ENCODE peak calls at places on chromosomes 7 and 10, in five cellular contexts. H is endothelial cell; X is A549; A is stimulated activated CD4-positive, alpha-beta T cell treated with anti-CD3 and anti-CD28 coated beads, Interleukin-4, amount 100 ng/mL, for 4 hours; Y is stomach. C is an unnamed sample.

GRCh38 chr7:77453531-77453930 is 37.4 kb upstream of the GSAP start:
- DNase-seq in Y (no peak), A (no peak), X (no peak), H (no peak), C (no peak)

GRCh38 chr7:29723599-29723998 is 82.7 kb upstream of the WIPF3 start:
- DNase-seq in H (no peak), Y (no peak), X (peak), A (no peak), C (no peak)

GRCh38 chr7:42606217-42606905 is 305.5 kb downstream of the C7orf25 start:
- DNase-seq in H (no peak), A (no peak), Y (no peak), X (no peak), C (no peak)

GRCh38 chr7:124764071-124764846 is 1.3 kb downstream of the GPR37 start:
- DNase-seq in Y (no peak), A (no peak), H (peak), X (no peak), C (no peak)

GRCh38 chr10:70341016-70341415 is 41.4 kb downstream of the LRRC20 start:
- DNase-seq in Y (no peak), H (no peak), A (no peak), X (no peak), C (no peak)

GRCh38 chr10:66888237-66888636 is 37.6 kb upstream of the LRRTM3 start:
- DNase-seq in Y (no peak), X (no peak), H (no peak), A (no peak), C (no peak)

GRCh38 chr10:79400567-79401004 is 44.8 kb downstream of the ZCCHC24 start:
- DNase-seq in H (peak), A (no peak), Y (peak), X (peak), C (peak)

GRCh38 chr10:109931153-109931552 is 7.8 kb upstream of the XPNPEP1 start:
- DNase-seq in H (no peak), Y (no peak), X (no peak), A (no peak), C (no peak)

GRCh38 chr10:101301111-101301731 is 52.7 kb upstream of the BTRC start:
- DNase-seq in H (peak), A (no peak), X (peak), Y (peak), C (peak)

GRCh38 chr10:120715214-120715613 is 135.9 kb upstream of the WDR11 start:
- DNase-seq in X (no peak), H (no peak), Y (no peak), A (no peak), C (no peak)

GRCh38 chr7:47513741-47514241 is 68.1 kb downstream of the TNS3 start:
- DNase-seq in Y (no peak), H (no peak), A (no peak), X (no peak), C (no peak)

GRCh38 chr7:17371656-17372524 is 73.4 kb downstream of the AHR start:
- DNase-seq in X (peak), H (no peak), Y (no peak), A (no peak), C (peak)

C was measured in COLO829.